ENCODE peak calls at places on chromosomes 16 and 17, in nine cellular contexts. K is A549, M is prostate gland, G is IMR-90, F is adrenal gland, L is K562, T is HepG2, O is H1, V is upper lobe of left lung. C is an unnamed sample.

GRCh38 chr17:61409301-61410099 is 9.9 kb downstream of the TBX2 start:
- DNase-seq in F (peak), V (peak), O (peak), L (peak), G (peak), T (no peak), M (peak), K (peak), C (no peak)

GRCh38 chr16:82580293-82580900 is 46.4 kb upstream of the CDH13 start:
- DNase-seq in V (no peak), L (no peak), K (peak), O (no peak), G (no peak), M (peak), F (peak), T (peak), C (no peak)

GRCh38 chr17:63024716-63025115 is 58.7 kb downstream of the TANC2 start:
- DNase-seq in V (no peak), T (no peak), M (no peak), L (no peak), K (no peak), F (no peak), O (no peak), G (peak), C (no peak)

GRCh38 chr16:19375561-19376158 is 42.0 kb upstream of the TMC5 start:
- DNase-seq in O (no peak), M (peak), K (peak), V (no peak), L (peak), F (peak), T (peak), G (peak), C (no peak)

GRCh38 chr16:76535-77272 is 1.3 kb upstream of the MPG start:
- DNase-seq in M (no peak), V (peak), G (peak), K (no peak), F (peak), O (no peak), L (peak), T (peak), C (no peak)

GRCh38 chr17:70552230-70552981 is 383.1 kb downstream of the KCNJ2 start:
- DNase-seq in V (no peak), L (peak), G (peak), O (no peak), K (peak), T (peak), F (peak), M (peak), C (no peak)

GRCh38 chr16:3880623-3881498 is at the start of gene CREBBP:
- DNase-seq in V (peak), F (peak), M (peak), L (peak), T (peak), O (peak), K (peak), G (peak), C (peak)

GRCh38 chr17:51860934-51861561 is 297.5 kb downstream of the CA10 start:
- DNase-seq in T (peak), L (peak), O (peak), F (peak), G (no peak), K (peak), V (no peak), M (peak), C (no peak)

GRCh38 chr17:78387982-78388941 is 9.8 kb downstream of the PGS1 start:
- DNase-seq in V (no peak), O (no peak), F (peak), K (no peak), G (peak), L (no peak), M (peak), T (no peak), C (no peak)

GRCh38 chr17:38970804-38971203 is 3.6 kb upstream of the FBXO47 start:
- DNase-seq in L (no peak), V (no peak), F (no peak), G (no peak), M (no peak), O (peak), K (peak), T (no peak), C (no peak)

GRCh38 chr17:78284146-78284545 is 52.7 kb downstream of the TMEM235 start:
- DNase-seq in L (no peak), K (peak), G (peak), O (no peak), V (no peak), F (no peak), M (no peak), T (no peak), C (no peak)

GRCh38 chr16:85566502-85567100 is 46.5 kb upstream of the GSE1 start:
- DNase-seq in M (no peak), V (no peak), G (no peak), K (no peak), L (peak), F (no peak), T (no peak), O (peak), C (no peak)

GRCh38 chr17:49703557-49704277 is 4.0 kb downstream of the SLC35B1 start:
- DNase-seq in G (peak), L (peak), K (peak), V (no peak), T (peak), F (peak), O (no peak), M (peak), C (no peak)

GRCh38 chr16:54031107-54031760 is 255.4 kb downstream of the IRX3 start:
- DNase-seq in V (no peak), M (no peak), K (no peak), G (no peak), L (no peak), T (no peak), F (no peak), O (no peak), C (no peak)

GRCh38 chr17:36550491-36551417 is 6.0 kb downstream of the GGNBP2 start:
- DNase-seq in K (no peak), V (no peak), F (no peak), L (no peak), T (no peak), M (no peak), O (no peak), G (no peak), C (no peak)

GRCh38 chr16:65225488-65225887 is 103.6 kb upstream of the CDH11 start:
- DNase-seq in O (no peak), L (no peak), F (no peak), K (no peak), T (no peak), G (no peak), V (no peak), M (no peak), C (no peak)

GRCh38 chr17:50027639-50028206 is 28.2 kb upstream of the ITGA3 start:
- DNase-seq in L (peak), K (peak), O (no peak), M (no peak), T (no peak), G (peak), V (peak), F (peak), C (no peak)

GRCh38 chr16:57735755-57736418 is at the start of gene KATNB1:
- DNase-seq in T (no peak), V (no peak), L (no peak), O (no peak), F (no peak), G (no peak), M (no peak), K (no peak), C (no peak)

GRCh38 chr16:66928702-66929388 is 3.5 kb upstream of the RRAD start:
- DNase-seq in F (peak), O (peak), T (peak), K (peak), V (no peak), G (peak), M (no peak), L (peak), C (no peak)

GRCh38 chr17:40122944-40123810 is 1.4 kb downstream of the MSL1 start:
- DNase-seq in G (peak), K (peak), F (peak), L (peak), T (no peak), O (peak), V (no peak), M (peak), C (no peak)

DNA sequence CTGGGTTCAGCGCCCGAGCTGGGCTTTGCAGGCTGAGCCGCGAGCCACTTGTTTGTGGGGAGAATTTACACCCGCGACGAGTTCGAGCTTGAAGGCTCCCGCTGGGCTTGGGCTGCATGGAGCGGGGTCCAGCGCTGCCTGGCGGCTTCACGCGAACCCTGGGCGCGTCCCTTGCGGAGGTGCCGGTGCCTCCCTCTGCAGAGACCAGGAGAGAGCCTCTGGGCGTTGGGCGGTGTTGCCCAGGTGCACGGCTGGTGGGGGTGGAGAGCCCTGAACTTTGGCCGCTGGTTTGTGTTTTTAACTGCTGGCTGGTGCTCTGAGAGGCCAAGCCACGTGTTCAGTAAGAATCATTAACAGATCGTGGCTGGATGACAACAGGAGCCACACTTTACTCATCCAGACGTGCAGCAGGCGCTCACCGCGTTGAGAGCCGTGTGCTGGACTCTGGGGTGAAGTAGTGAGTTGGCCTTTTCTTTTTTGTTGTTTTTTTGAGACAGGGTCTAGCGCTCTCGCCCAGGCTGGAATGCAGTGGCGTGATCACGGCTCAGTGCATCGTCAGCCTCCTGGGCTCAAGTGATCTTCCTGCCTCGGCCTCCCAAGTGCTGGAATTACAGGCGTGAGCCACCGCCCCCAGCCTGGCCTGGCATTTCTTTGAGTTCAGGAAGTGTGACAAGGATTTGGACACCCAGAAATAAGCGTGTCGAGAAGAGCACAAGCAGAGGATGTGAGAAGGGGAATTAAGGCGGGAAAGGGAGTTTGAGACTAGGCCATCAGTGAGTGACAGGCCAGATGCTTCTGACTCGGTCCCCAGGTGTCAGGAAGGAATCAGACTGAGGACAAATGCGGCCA is 827 bp downstream of the CDK10 start:
- DNase-seq in O (no peak), T (peak), F (no peak), K (peak), L (peak), M (no peak), V (no peak), G (peak), C (no peak)
- TF ChIP-seq POLR2A in O (no peak), T (peak), F (no peak), K (no peak), L (no peak), M (no peak), V (no peak), G (peak), C (no peak)

GRCh38 chr16:90081606-90081970 is 4.5 kb upstream of the PRDM7 start:
- DNase-seq in L (no peak), M (no peak), O (no peak), K (no peak), G (no peak), V (no peak), T (no peak), F (peak), C (no peak)

GRCh38 chr16:90078594-90078895 is 1.4 kb upstream of the PRDM7 start:
- DNase-seq in F (no peak), O (no peak), G (no peak), V (no peak), M (no peak), L (no peak), T (no peak), K (no peak), C (no peak)

GRCh38 chr16:90077240-90077756 is at the start of gene PRDM7:
- DNase-seq in K (peak), L (peak), O (peak), T (peak), V (peak), F (peak), M (peak), G (peak), C (peak)

GRCh38 chr16:90083139-90083538 is 6.0 kb upstream of the PRDM7 start:
- DNase-seq in L (no peak), G (no peak), F (no peak), K (no peak), O (no peak), T (no peak), M (no peak), V (no peak), C (no peak)

DNA sequence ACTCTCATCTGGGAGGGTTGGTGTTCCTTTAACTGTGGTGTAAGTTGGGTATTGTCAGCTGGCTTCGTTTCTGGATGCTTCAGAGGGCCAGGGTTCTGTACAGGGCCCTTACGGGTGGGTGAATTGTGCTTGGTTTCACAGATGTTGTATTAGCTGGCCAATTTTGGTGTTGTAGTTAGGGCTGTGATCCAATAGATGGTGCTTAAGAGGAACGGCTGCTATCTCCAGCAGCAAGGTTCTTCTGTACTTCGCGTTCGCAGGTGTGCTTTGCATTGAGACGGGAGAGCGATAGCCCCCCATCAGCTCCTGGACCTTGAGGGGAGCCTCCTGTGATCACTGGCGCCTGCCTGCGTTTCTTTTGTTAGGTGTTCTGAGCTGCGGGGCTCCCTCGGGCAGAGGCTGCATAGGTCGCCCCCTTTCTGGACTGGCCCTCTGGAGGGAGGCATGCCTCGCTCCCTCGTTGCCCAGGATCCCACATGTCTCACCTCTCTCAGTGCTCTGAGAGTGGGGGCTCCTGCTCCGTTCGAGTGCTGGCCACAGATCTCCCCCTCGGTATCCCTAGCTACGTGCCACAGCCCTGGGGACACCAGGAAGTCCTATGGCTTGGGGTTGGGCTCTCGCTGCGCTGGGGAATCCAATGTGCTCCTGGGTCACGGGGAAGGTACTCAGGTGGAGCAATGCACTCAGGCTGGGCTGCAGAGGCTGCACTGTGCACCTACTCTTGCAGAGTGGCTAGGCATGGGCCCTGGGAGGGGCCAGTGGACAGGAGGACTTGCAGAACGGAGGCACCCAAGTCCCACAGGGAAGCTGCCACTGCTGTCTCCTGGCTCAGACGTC is 844 bp upstream of the PRDM7 start:
- DNase-seq in T (no peak), V (peak), O (peak), K (peak), L (peak), G (peak), F (no peak), M (no peak), C (no peak)
- TF ChIP-seq POLR2A in T (no peak), V (no peak), O (no peak), K (no peak), L (no peak), G (no peak), F (no peak), M (no peak), C (no peak)

GRCh38 chr17:17670701-17671319 is 10.4 kb upstream of the RAI1 start:
- DNase-seq in G (no peak), V (no peak), O (no peak), L (no peak), F (no peak), M (no peak), T (no peak), K (no peak), C (no peak)
- TF ChIP-seq POLR2A in G (no peak), V (no peak), O (no peak), L (no peak), F (no peak), M (no peak), T (no peak), K (no peak), C (no peak)

GRCh38 chr17:29138991-29139682 is 41.1 kb downstream of the MYO18A start:
- DNase-seq in K (no peak), T (no peak), V (peak), M (no peak), L (no peak), G (no peak), O (no peak), F (peak), C (no peak)

GRCh38 chr17:29140051-29140582 is 40.1 kb downstream of the MYO18A start:
- DNase-seq in M (peak), G (peak), F (peak), L (peak), K (no peak), O (peak), T (no peak), V (peak), C (no peak)

GRCh38 chr17:29140631-29141483 is 39.3 kb downstream of the MYO18A start:
- DNase-seq in L (no peak), V (no peak), G (peak), M (no peak), O (no peak), F (no peak), T (no peak), K (no peak), C (no peak)

GRCh38 chr17:29143894-29144293 is 36.3 kb downstream of the MYO18A start:
- DNase-seq in F (no peak), V (no peak), G (peak), O (no peak), T (peak), K (peak), L (peak), M (no peak), C (no peak)

DNA sequence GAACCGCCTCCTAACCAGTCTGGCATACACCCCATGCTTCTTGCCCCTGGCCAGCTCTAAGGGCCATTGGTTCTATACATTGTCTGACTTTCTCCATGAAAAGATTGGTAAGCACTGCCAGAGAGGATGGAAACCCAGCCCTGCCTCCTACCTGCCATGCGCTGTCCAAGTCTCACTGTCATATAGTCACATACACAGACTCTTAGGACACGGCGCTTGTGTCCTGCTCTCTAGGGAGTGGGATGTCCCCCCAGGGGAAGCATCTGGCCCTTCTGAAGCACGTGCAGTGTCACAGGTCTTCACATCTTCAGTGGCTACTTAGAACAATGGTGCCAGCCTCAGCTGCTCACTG is 38.7 kb downstream of the MYO18A start:
- DNase-seq in K (no peak), O (no peak), V (no peak), T (no peak), M (no peak), G (no peak), F (no peak), L (no peak), C (no peak)
- TF ChIP-seq POLR2A in K (no peak), O (no peak), V (no peak), T (no peak), M (no peak), G (no peak), F (no peak), L (no peak), C (no peak)

DNA sequence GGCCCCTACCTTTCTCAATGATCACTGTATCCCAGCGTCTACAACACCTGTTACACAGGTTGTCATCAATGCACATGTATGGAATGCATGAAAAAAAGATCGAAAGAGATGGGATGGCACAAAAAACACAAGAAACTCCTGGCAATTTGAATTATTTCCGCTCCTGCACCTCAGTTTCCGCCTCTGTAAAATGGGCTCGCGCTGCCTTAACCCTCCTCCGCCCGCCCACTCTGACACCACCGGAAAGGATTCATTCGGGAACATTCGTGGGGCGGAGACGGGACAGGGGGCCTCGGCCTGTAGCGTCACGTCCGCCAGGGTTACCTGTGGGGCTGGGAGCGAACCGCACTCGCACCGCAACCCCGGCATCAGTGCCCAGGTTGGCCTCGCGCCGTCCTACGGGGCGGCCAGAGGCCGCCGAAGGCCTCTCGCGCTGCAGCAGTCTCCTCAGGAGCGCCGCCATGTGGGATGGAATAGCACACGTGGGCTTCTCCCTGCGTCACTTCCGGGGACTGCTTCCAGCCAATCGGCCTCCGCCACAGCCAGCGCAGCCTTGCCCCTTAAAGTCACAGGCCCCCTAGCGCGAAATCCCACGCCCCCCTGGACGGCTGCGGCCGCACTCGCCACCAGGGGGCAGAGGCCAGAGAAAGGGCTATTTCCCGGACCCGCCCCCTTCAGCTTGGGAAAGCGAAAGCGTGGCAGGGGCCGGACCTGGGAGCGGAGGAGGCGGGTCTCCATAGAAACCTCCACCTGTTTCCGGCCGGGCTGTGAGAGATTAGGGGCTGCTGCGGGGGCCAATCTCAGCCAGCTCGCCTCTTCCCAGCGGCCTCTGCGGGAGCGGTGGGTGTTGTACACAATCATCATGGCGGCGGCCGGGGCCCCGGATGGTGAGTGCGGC is at the start of the genes EARS2 and UBFD1:
- DNase-seq in F (peak), O (peak), L (peak), V (peak), T (peak), G (peak), M (peak), K (peak), C (peak)
- TF ChIP-seq POLR2A in F (peak), O (peak), L (peak), V (peak), T (peak), G (peak), M (peak), K (peak), C (peak)

C was measured in esophagus squamous epithelium.